ENCODE peak calls at places on chromosomes 12 and 14, in four cellular contexts. X is GM12878, Y is K562, C is HepG2. T is an unnamed sample.

GRCh38 chr12:105099355-105099754 is 8.2 kb upstream of the WASHC4 start:
- DNase-seq in X (no peak), Y (no peak), C (no peak), T (no peak)

GRCh38 chr14:31962920-31963319 is 114.2 kb upstream of the ARHGAP5 start:
- DNase-seq in X (no peak), Y (no peak), C (no peak), T (no peak)

GRCh38 chr12:111428728-111429175 is 23.0 kb downstream of the SH2B3 start:
- DNase-seq in X (no peak), Y (no peak), C (no peak), T (no peak)

GRCh38 chr12:4037747-4038312 is 164.6 kb upstream of the PARP11 start:
- DNase-seq in X (no peak), Y (peak; percentile 8), C (peak; percentile 44), T (peak; percentile 30)

GRCh38 chr12:110170535-110171185 is 46.5 kb downstream of the IFT81 start:
- DNase-seq in X (no peak), Y (no peak), C (no peak), T (no peak)

GRCh38 chr12:59059401-59059935 is 139.2 kb upstream of the LRIG3 start:
- DNase-seq in X (no peak), Y (no peak), C (no peak), T (no peak)

GRCh38 chr12:3683670-3684069 is 69.2 kb downstream of the CRACR2A start:
- DNase-seq in X (no peak), Y (peak; percentile 14), C (no peak), T (no peak)

GRCh38 chr12:25458047-25458552 is 95.0 kb downstream of the LMNTD1 start:
- DNase-seq in X (no peak), Y (no peak), C (peak; percentile 7), T (no peak)

GRCh38 chr14:93977790-93978581 is 1.6 kb upstream of the ASB2 start:
- DNase-seq in X (peak; percentile 74), Y (no peak), C (no peak), T (no peak)

GRCh38 chr14:62592877-62593276 is 452.4 kb downstream of the KCNH5 start:
- DNase-seq in X (no peak), Y (no peak), C (no peak), T (no peak)

GRCh38 chr12:10960260-10960659 is 21.2 kb upstream of the TAS2R14 start:
- DNase-seq in X (no peak), Y (no peak), C (no peak), T (no peak)

GRCh38 chr12:55780695-55781094 is 36.8 kb downstream of the SARNP start:
- DNase-seq in X (no peak), Y (no peak), C (no peak), T (no peak)

GRCh38 chr14:70073924-70074566 is 114.7 kb downstream of the SLC8A3 start:
- DNase-seq in X (no peak), Y (peak; percentile 67), C (peak; percentile 87), T (peak; percentile 80)

GRCh38 chr12:51028126-51028810 is 2.1 kb upstream of the SLC11A2 start:
- DNase-seq in X (no peak), Y (peak; percentile 53), C (peak; percentile 70), T (no peak)

GRCh38 chr14:97771340-97772045 is 974.3 kb downstream of the VRK1 start:
- DNase-seq in X (no peak), Y (no peak), C (no peak), T (no peak)

GRCh38 chr12:97464241-97465011 is 1.8 kb downstream of the RMST start:
- DNase-seq in X (no peak), Y (no peak), C (no peak), T (peak; percentile 14)

GRCh38 chr12:98439471-98440164 is 75.8 kb upstream of the TMPO start:
- DNase-seq in X (no peak), Y (no peak), C (no peak), T (no peak)

GRCh38 chr14:99125113-99125512 is 146.9 kb downstream of the BCL11B start:
- DNase-seq in X (no peak), Y (no peak), C (no peak), T (no peak)

GRCh38 chr12:108949976-108950375 is 70.1 kb downstream of the DAO start:
- DNase-seq in X (no peak), Y (no peak), C (no peak), T (no peak)

GRCh38 chr14:47846008-47846407 is 170.6 kb upstream of the MDGA2 start:
- DNase-seq in X (no peak), Y (no peak), C (no peak), T (no peak)

GRCh38 chr14:91284791-91285548 is 40.5 kb upstream of the GPR68 start:
- DNase-seq in X (no peak), Y (no peak), C (no peak), T (no peak)

GRCh38 chr12:65656904-65657351 is 167.4 kb upstream of the HMGA2 start:
- DNase-seq in X (no peak), Y (peak; percentile 17), C (no peak), T (no peak)

GRCh38 chr12:81800298-81801148 is 41.4 kb upstream of the PPFIA2 start:
- DNase-seq in X (no peak), Y (no peak), C (no peak), T (no peak)

GRCh38 chr12:80513211-80513610 is 69.2 kb downstream of the PTPRQ start:
- DNase-seq in X (no peak), Y (no peak), C (no peak), T (no peak)

GRCh38 chr12:71392521-71393145 is 47.0 kb upstream of the LGR5 start:
- DNase-seq in X (peak; percentile 12), Y (peak; percentile 63), C (peak; percentile 69), T (no peak)

GRCh38 chr14:104364830-104365229 is 214.7 kb upstream of the C14orf180 start:
- DNase-seq in X (no peak), Y (no peak), C (no peak), T (no peak)

GRCh38 chr14:101442451-101442850 is 118.8 kb upstream of the DIO3 start:
- DNase-seq in X (no peak), Y (no peak), C (no peak), T (no peak)

GRCh38 chr12:38543151-38543550 is 226.6 kb downstream of the ALG10B start:
- DNase-seq in X (no peak), Y (no peak), C (no peak), T (no peak)

GRCh38 chr12:87848248-87848868 is 180.8 kb downstream of the C12orf50 start:
- DNase-seq in X (peak; percentile 12), Y (peak; percentile 20), C (peak; percentile 25), T (no peak)

GRCh38 chr14:105859717-105860614 is 333.6 kb downstream of the TMEM121 start:
- DNase-seq in X (no peak), Y (no peak), C (no peak), T (no peak)

GRCh38 chr12:124307556-124307825 is 12.6 kb downstream of the RFLNA start:
- DNase-seq in X (no peak), Y (no peak), C (no peak), T (no peak)

GRCh38 chr12:72011374-72011773 is 72.7 kb downstream of the TPH2 start:
- DNase-seq in X (no peak), Y (no peak), C (no peak), T (no peak)

GRCh38 chr14:64220466-64220865 is 73.7 kb downstream of the ESR2 start:
- DNase-seq in X (no peak), Y (no peak), C (no peak), T (no peak)

GRCh38 chr14:77037886-77038511 is 9.5 kb upstream of the IRF2BPL start:
- DNase-seq in X (no peak), Y (no peak), C (no peak), T (no peak)

GRCh38 chr14:35370969-35371368 is 33.6 kb downstream of the NFKBIA start:
- DNase-seq in X (no peak), Y (no peak), C (no peak), T (no peak)

DNA sequence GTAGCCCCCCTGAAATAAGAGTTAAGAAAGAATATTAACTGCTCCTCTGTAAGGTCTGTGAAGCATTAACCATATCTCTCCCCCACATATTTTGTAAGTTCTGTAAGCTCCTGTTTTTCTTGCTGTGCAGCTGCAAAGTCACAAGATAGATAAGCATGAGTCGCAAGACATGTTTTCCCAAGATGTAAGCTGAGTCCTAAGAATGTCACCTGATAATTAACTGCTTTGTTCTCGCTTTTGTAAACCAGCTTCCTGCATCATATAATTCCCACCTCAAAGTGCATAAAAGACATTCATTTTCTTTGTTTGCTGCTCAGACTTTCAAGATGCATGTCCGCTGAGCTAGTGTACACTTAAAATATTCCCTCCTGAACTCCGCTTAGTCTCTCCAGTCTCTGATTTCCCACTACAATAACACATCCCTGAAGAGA is 27.0 kb upstream of the PHC1 start:
- DNase-seq in X (no peak), Y (peak; percentile 18), C (no peak), T (no peak)
- TF ChIP-seq CBFB in X (no peak), Y (no peak), C (no peak), T (no peak)

GRCh38 chr12:19971396-19971802 is 396.9 kb upstream of the PDE3A start:
- DNase-seq in X (no peak), Y (no peak), C (peak; percentile 5), T (peak; percentile 54)
- TF ChIP-seq CBFB in X (no peak), Y (no peak), C (no peak), T (no peak)

DNA sequence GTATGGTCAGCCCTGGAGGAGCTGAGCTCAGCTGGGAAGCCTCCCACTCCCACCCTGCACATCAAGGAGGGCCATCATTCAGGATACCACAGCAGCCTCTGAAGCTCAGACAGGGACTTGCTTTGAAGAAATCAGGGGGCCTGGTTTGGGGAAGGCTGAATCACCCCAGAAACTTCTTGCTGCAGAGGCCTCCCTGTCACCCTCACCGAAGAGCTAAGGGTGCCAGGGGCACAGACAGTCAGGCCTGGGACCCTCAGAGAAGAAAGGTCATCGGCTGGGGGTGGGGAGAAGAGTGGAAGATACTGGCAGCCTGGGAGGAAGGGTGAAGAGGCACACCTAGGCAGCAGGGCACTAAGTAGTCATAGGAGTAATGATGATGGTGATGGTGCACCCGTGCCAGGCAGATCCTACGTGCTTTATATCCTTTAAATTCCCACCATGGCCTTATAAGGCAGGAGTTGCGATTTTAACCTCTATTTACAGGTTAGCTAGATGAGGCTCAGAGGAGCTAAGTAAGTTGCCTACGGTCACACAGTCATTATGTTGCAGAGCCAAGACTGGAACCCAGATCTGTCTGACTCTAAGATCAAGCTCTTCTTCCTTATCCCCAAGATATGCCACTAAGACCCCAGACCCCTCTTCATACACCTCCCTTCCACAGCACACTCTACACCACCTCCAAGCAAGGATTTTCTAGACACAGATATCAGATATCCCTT is 28.5 kb upstream of the PNMA1 start:
- DNase-seq in X (no peak), Y (no peak), C (no peak), T (no peak)
- TF ChIP-seq CBFB in X (no peak), Y (no peak), C (no peak), T (no peak)

GRCh38 chr12:15664491-15664890 is 124.7 kb downstream of the EPS8 start:
- DNase-seq in X (no peak), Y (no peak), C (no peak), T (no peak)
- TF ChIP-seq CBFB in X (no peak), Y (no peak), C (no peak), T (no peak)

GRCh38 chr14:55254581-55254980 is 16.6 kb upstream of the FBXO34 start:
- DNase-seq in X (no peak), Y (no peak), C (no peak), T (no peak)
- TF ChIP-seq CBFB in X (no peak), Y (no peak), C (no peak), T (no peak)

DNA sequence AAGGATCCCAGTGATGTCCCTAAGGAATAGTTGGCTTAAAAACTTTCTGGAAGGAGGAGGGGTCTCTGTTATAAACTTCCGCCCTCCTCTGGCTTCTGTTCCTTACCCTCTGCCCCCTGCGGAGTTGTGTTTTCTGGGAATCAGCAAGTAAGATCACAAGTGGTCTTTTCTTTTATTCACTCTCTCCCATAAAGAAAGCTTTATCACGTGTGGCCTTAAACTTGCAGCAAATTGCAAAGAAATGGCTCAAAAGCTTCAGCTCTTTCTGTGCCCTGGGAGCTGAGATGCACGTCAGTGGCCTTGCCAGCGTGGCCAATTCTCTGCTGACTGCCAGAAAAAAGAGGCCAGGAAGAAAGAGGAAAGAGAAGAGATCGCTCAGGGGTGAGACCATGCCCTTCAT is at the start of gene SLCO1C1:
- DNase-seq in X (no peak), Y (no peak), C (no peak), T (peak; percentile 29)
- TF ChIP-seq CBFB in X (no peak), Y (no peak), C (no peak), T (no peak)

T was measured in WTC11.